ENCODE peak calls at places on chromosomes 2 and 18, in nine cellular contexts. P is foreskin keratinocyte; U is NCI-H1105; A is COR-L47; E is NCI-H774; S is activated T-helper 1 cell treated with anti-CD3 and anti-CD28 coated beads, Interleukin-2, amount 50 U/mL, for 16 hours; W is fibroblast of mammary gland; G is KBM-7; X is activated naive CD8-positive, alpha-beta T cell treated with anti-CD3 and anti-CD28 coated beads, Interleukin-2, amount 10 ng/mL, durations not matched to agents 7 days and 5 days. H is an unnamed sample.
A peak's percentile ranks its signal among the peaks of the same experiment; 100 is the strongest.

GRCh38 chr2:57373530-57373929 is 673.1 kb upstream of the VRK2 start:
- DNase-seq in X (no peak), W (peak; percentile 78), S (no peak), U (no peak), A (no peak), E (no peak), P (peak; percentile 69), G (no peak), H (peak; percentile 92)

GRCh38 chr2:240203031-240203841 is 62.8 kb upstream of the OTOS start:
- DNase-seq in U (no peak), S (no peak), E (no peak), P (no peak), X (no peak), W (no peak), G (no peak), A (no peak), H (no peak)

GRCh38 chr18:52341617-52342381 is 1.8 kb downstream of the DCC start:
- DNase-seq in X (no peak), E (no peak), U (peak; percentile 38), W (no peak), S (no peak), G (no peak), A (no peak), P (peak; percentile 2), H (no peak)

GRCh38 chr18:43642647-43643046 is 365.4 kb upstream of the SYT4 start:
- DNase-seq in G (no peak), A (no peak), E (no peak), W (no peak), S (no peak), P (no peak), X (no peak), U (no peak), H (no peak)

GRCh38 chr18:55509631-55510372 is 78.2 kb downstream of the TCF4 start:
- DNase-seq in X (no peak), A (no peak), U (no peak), E (no peak), P (peak; percentile 51), S (no peak), W (peak; percentile 94), G (no peak), H (peak; percentile 97)

GRCh38 chr2:29016500-29016899 is 35.4 kb downstream of the TOGARAM2 start:
- DNase-seq in G (no peak), S (no peak), E (no peak), W (no peak), X (no peak), U (no peak), P (no peak), A (no peak), H (no peak)

GRCh38 chr2:223060201-223060825 is 8.3 kb downstream of the KCNE4 start:
- DNase-seq in X (no peak), G (no peak), W (no peak), U (no peak), P (no peak), S (no peak), A (no peak), E (peak; percentile 24), H (no peak)

GRCh38 chr18:67672142-67672541 is 155.6 kb upstream of the DSEL start:
- DNase-seq in G (no peak), S (no peak), W (peak; percentile 89), E (no peak), P (peak; percentile 19), A (no peak), U (no peak), X (no peak), H (peak; percentile 24)

GRCh38 chr2:206212673-206213513 is 53.2 kb downstream of the EEF1B2 start:
- DNase-seq in U (peak; percentile 39), E (no peak), S (no peak), A (no peak), X (no peak), W (peak; percentile 54), G (no peak), P (no peak), H (peak; percentile 54)

GRCh38 chr2:84888401-84889276 is 7.8 kb upstream of the TRABD2A start:
- DNase-seq in U (no peak), W (peak; percentile 76), P (no peak), E (no peak), G (peak; percentile 95), S (no peak), X (peak; percentile 46), A (no peak), H (peak; percentile 83)

H was measured in iris pigment epithelial cell.